ENCODE peak calls at places on chromosome 10, in ten cellular contexts. One of them, this sample, is unnamed.

GRCh38 chr10:96276426-96276825 is 5.1 kb upstream of the BLNK start:
- DNase-seq in gastrocnemius medialis: no peak
- DNase-seq in body of pancreas: no peak
- DNase-seq in prostate gland: no peak
- DNase-seq in spleen: no peak
- DNase-seq in lower leg skin: no peak
- DNase-seq in transverse colon: no peak
- DNase-seq in heart left ventricle: no peak
- DNase-seq in breast epithelium: no peak
- DNase-seq in endothelial cell of umbilical vein: no peak
- DNase-seq in this sample: no peak

GRCh38 chr10:17290226-17290625 is 62.2 kb downstream of the VIM start:
- DNase-seq in endothelial cell of umbilical vein: peak; percentile 7
- DNase-seq in gastrocnemius medialis: no peak
- DNase-seq in spleen: no peak
- DNase-seq in lower leg skin: no peak
- DNase-seq in body of pancreas: peak; percentile 36
- DNase-seq in heart left ventricle: no peak
- DNase-seq in transverse colon: no peak
- DNase-seq in prostate gland: peak; percentile 47
- DNase-seq in breast epithelium: no peak
- DNase-seq in this sample: peak; percentile 41

GRCh38 chr10:72740526-72740925 is 48.6 kb downstream of the MCU start:
- DNase-seq in endothelial cell of umbilical vein: peak; percentile 91
- DNase-seq in heart left ventricle: peak; percentile 29
- DNase-seq in breast epithelium: no peak
- DNase-seq in lower leg skin: no peak
- DNase-seq in prostate gland: no peak
- DNase-seq in gastrocnemius medialis: peak; percentile 65
- DNase-seq in transverse colon: peak; percentile 24
- DNase-seq in body of pancreas: peak; percentile 22
- DNase-seq in spleen: no peak
- DNase-seq in this sample: no peak

GRCh38 chr10:131667561-131667960 is 233.2 kb upstream of the PPP2R2D start:
- DNase-seq in transverse colon: no peak
- DNase-seq in body of pancreas: no peak
- DNase-seq in spleen: peak; percentile 27
- DNase-seq in prostate gland: no peak
- DNase-seq in gastrocnemius medialis: no peak
- DNase-seq in lower leg skin: no peak
- DNase-seq in heart left ventricle: no peak
- DNase-seq in endothelial cell of umbilical vein: no peak
- DNase-seq in breast epithelium: no peak
- DNase-seq in this sample: no peak

GRCh38 chr10:62650411-62650810 is 154.1 kb upstream of the ADO start:
- DNase-seq in transverse colon: no peak
- DNase-seq in endothelial cell of umbilical vein: no peak
- DNase-seq in body of pancreas: no peak
- DNase-seq in breast epithelium: no peak
- DNase-seq in spleen: no peak
- DNase-seq in prostate gland: no peak
- DNase-seq in lower leg skin: no peak
- DNase-seq in gastrocnemius medialis: no peak
- DNase-seq in heart left ventricle: no peak
- DNase-seq in this sample: no peak

GRCh38 chr10:24209946-24210491 is 1.1 kb downstream of the KIAA1217 start:
- DNase-seq in spleen: no peak
- DNase-seq in heart left ventricle: peak; percentile 31
- DNase-seq in gastrocnemius medialis: no peak
- DNase-seq in prostate gland: peak; percentile 19
- DNase-seq in transverse colon: no peak
- DNase-seq in body of pancreas: peak; percentile 25
- DNase-seq in breast epithelium: no peak
- DNase-seq in lower leg skin: peak; percentile 19
- DNase-seq in endothelial cell of umbilical vein: peak; percentile 2
- DNase-seq in this sample: no peak

GRCh38 chr10:19638173-19638872 is 177.9 kb upstream of the PLXDC2 start:
- DNase-seq in transverse colon: no peak
- DNase-seq in endothelial cell of umbilical vein: no peak
- DNase-seq in gastrocnemius medialis: no peak
- DNase-seq in body of pancreas: peak; percentile 65
- DNase-seq in lower leg skin: no peak
- DNase-seq in heart left ventricle: peak; percentile 29
- DNase-seq in breast epithelium: no peak
- DNase-seq in prostate gland: no peak
- DNase-seq in spleen: no peak
- DNase-seq in this sample: no peak

GRCh38 chr10:110207805-110208613 is 604 bp downstream of the MXI1 start:
- DNase-seq in prostate gland: peak; percentile 36
- DNase-seq in transverse colon: peak; percentile 53
- DNase-seq in lower leg skin: peak; percentile 42
- DNase-seq in gastrocnemius medialis: peak; percentile 10
- DNase-seq in heart left ventricle: peak; percentile 41
- DNase-seq in spleen: peak; percentile 88
- DNase-seq in body of pancreas: no peak
- DNase-seq in breast epithelium: no peak
- DNase-seq in endothelial cell of umbilical vein: peak; percentile 44
- DNase-seq in this sample: peak; percentile 85

GRCh38 chr10:115606081-115606480 is 512.9 kb downstream of the ATRNL1 start:
- DNase-seq in endothelial cell of umbilical vein: no peak
- DNase-seq in breast epithelium: no peak
- DNase-seq in prostate gland: no peak
- DNase-seq in body of pancreas: no peak
- DNase-seq in lower leg skin: no peak
- DNase-seq in heart left ventricle: no peak
- DNase-seq in gastrocnemius medialis: no peak
- DNase-seq in spleen: no peak
- DNase-seq in transverse colon: no peak
- DNase-seq in this sample: no peak

DNA sequence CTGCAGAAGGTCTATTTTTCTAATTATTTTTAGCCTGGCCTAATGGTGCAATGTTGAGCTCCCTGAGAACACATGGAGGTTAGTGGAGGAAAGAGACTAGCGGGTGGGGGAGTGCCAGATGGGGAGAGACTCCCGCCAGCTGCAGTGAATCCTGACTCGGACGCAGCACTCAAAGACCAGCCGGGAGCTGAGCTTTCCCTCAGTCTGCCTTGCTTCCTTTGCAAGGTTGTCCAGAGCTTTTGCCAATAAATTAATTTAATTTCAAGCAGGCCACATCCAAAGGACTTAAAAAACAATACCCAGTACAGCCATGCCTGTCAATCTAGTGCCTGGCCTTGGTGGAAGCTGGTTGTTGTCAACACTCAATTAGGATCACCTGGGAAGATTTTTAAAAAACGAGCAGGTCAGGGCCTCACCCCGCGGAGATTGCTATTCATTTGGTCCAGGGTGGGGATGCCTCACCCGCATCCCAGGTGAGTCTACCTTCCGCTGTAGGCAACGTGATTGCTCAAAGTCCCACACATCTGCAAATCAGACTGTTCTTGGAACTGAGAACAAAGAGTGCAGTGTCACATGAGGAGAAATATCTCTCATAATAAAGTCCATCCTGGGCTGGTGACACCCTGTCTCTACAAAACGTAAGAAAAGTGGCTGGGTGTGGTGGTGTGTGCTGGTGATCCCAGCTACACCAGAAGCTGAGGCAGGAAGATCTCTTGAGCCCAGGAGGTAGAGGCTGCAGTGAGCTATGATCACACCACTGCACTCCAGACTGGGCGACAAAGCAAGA is 4.0 kb downstream of the CLRN3 start:
- DNase-seq in heart left ventricle: no peak
- DNase-seq in breast epithelium: no peak
- DNase-seq in spleen: no peak
- DNase-seq in prostate gland: no peak
- DNase-seq in body of pancreas: no peak
- DNase-seq in gastrocnemius medialis: no peak
- DNase-seq in lower leg skin: no peak
- DNase-seq in endothelial cell of umbilical vein: no peak
- DNase-seq in transverse colon: peak; percentile 76
- DNase-seq in this sample: no peak
- TF ChIP-seq POLR2A in heart left ventricle: no peak
- TF ChIP-seq POLR2A in breast epithelium: no peak
- TF ChIP-seq POLR2A in spleen: no peak
- TF ChIP-seq POLR2A in prostate gland: no peak
- TF ChIP-seq POLR2A in body of pancreas: no peak
- TF ChIP-seq POLR2A in gastrocnemius medialis: no peak
- TF ChIP-seq POLR2A in lower leg skin: no peak
- TF ChIP-seq POLR2A in endothelial cell of umbilical vein: no peak
- TF ChIP-seq POLR2A in transverse colon: peak; percentile 94
- TF ChIP-seq POLR2A in this sample: no peak

DNA sequence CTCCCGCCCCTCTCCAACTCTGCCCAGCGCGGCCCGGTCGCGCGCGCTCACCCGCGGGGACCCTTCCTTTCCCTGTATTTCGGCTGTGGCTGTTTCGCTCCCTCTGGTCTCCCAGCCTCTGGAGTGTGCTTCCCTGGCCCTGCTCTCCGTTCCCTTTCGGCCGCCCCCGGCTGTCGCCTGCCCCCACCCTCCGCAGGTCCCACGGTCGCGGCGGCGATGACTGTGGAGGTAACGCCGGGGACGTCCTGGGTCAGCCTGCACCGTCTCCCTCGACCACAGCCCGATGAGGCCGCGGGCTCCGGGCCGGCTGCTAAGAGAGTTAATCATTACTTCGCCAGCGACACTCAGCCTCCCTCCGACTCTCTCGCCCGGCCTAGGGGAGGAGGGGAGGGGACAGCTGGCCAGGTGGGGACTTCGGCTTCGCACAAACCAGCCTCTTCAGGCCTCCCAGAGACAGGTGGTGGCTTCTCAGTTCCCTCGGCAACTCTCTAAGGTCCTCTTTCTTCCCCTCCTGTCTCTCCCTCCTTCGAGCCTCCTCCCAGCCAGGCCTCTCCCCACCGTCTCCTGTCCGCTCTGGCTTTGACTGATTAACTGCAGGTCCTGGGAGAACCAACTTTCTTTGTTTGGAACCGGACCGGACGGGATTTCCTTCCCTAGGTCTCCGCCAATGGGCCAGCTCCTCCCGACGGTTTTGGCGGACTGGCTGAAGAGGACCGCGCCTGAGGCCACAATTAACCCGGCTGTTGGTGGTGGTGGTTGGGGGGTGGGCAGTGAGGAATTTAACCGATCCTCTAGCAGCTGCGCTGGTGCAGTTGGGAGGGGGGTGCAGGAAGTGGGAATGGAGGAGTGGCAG is 5.6 kb upstream of the PAX2 start:
- DNase-seq in body of pancreas: peak; percentile 21
- DNase-seq in lower leg skin: no peak
- DNase-seq in endothelial cell of umbilical vein: no peak
- DNase-seq in heart left ventricle: no peak
- DNase-seq in spleen: peak; percentile 61
- DNase-seq in gastrocnemius medialis: no peak
- DNase-seq in transverse colon: no peak
- DNase-seq in breast epithelium: no peak
- DNase-seq in prostate gland: no peak
- DNase-seq in this sample: no peak
- TF ChIP-seq POLR2A in body of pancreas: no peak
- TF ChIP-seq POLR2A in lower leg skin: no peak
- TF ChIP-seq POLR2A in endothelial cell of umbilical vein: no peak
- TF ChIP-seq POLR2A in heart left ventricle: no peak
- TF ChIP-seq POLR2A in spleen: no peak
- TF ChIP-seq POLR2A in gastrocnemius medialis: no peak
- TF ChIP-seq POLR2A in transverse colon: no peak
- TF ChIP-seq POLR2A in breast epithelium: no peak
- TF ChIP-seq POLR2A in prostate gland: no peak
- TF ChIP-seq POLR2A in this sample: no peak

GRCh38 chr10:89643812-89644690 is 991 bp downstream of the PANK1 start:
- DNase-seq in prostate gland: peak; percentile 72
- DNase-seq in transverse colon: peak; percentile 89
- DNase-seq in gastrocnemius medialis: peak; percentile 89
- DNase-seq in spleen: peak; percentile 83
- DNase-seq in endothelial cell of umbilical vein: peak; percentile 92
- DNase-seq in body of pancreas: peak; percentile 87
- DNase-seq in heart left ventricle: peak; percentile 85
- DNase-seq in lower leg skin: peak; percentile 77
- DNase-seq in breast epithelium: peak; percentile 61
- DNase-seq in this sample: peak; percentile 94
- TF ChIP-seq POLR2A in prostate gland: peak; percentile 83
- TF ChIP-seq POLR2A in transverse colon: peak; percentile 97
- TF ChIP-seq POLR2A in gastrocnemius medialis: peak; percentile 97
- TF ChIP-seq POLR2A in spleen: peak; percentile 88
- TF ChIP-seq POLR2A in endothelial cell of umbilical vein: peak; percentile 75
- TF ChIP-seq POLR2A in body of pancreas: peak; percentile 87
- TF ChIP-seq POLR2A in heart left ventricle: peak; percentile 99
- TF ChIP-seq POLR2A in lower leg skin: no peak
- TF ChIP-seq POLR2A in breast epithelium: no peak
- TF ChIP-seq POLR2A in this sample: peak; percentile 95

GRCh38 chr10:3122486-3123205 is 49.9 kb downstream of the PITRM1 start:
- DNase-seq in heart left ventricle: no peak
- DNase-seq in lower leg skin: no peak
- DNase-seq in gastrocnemius medialis: no peak
- DNase-seq in transverse colon: no peak
- DNase-seq in body of pancreas: no peak
- DNase-seq in breast epithelium: no peak
- DNase-seq in spleen: no peak
- DNase-seq in prostate gland: no peak
- DNase-seq in endothelial cell of umbilical vein: no peak
- DNase-seq in this sample: peak; percentile 12

GRCh38 chr10:3124412-3125175 is 48.0 kb downstream of the PITRM1 start:
- DNase-seq in endothelial cell of umbilical vein: no peak
- DNase-seq in spleen: no peak
- DNase-seq in transverse colon: no peak
- DNase-seq in heart left ventricle: no peak
- DNase-seq in prostate gland: no peak
- DNase-seq in lower leg skin: no peak
- DNase-seq in body of pancreas: no peak
- DNase-seq in gastrocnemius medialis: no peak
- DNase-seq in breast epithelium: no peak
- DNase-seq in this sample: no peak

GRCh38 chr10:3123571-3124411 is 48.8 kb downstream of the PITRM1 start:
- DNase-seq in lower leg skin: no peak
- DNase-seq in transverse colon: no peak
- DNase-seq in prostate gland: no peak
- DNase-seq in breast epithelium: no peak
- DNase-seq in endothelial cell of umbilical vein: no peak
- DNase-seq in body of pancreas: no peak
- DNase-seq in heart left ventricle: no peak
- DNase-seq in gastrocnemius medialis: no peak
- DNase-seq in spleen: no peak
- DNase-seq in this sample: no peak

GRCh38 chr10:3119796-3120459 is 52.6 kb downstream of the PFKP start:
- DNase-seq in prostate gland: no peak
- DNase-seq in endothelial cell of umbilical vein: no peak
- DNase-seq in heart left ventricle: no peak
- DNase-seq in lower leg skin: no peak
- DNase-seq in transverse colon: no peak
- DNase-seq in breast epithelium: no peak
- DNase-seq in gastrocnemius medialis: no peak
- DNase-seq in body of pancreas: no peak
- DNase-seq in spleen: no peak
- DNase-seq in this sample: peak; percentile 43

GRCh38 chr10:3122034-3122433 is 50.5 kb downstream of the PITRM1 start:
- DNase-seq in heart left ventricle: no peak
- DNase-seq in endothelial cell of umbilical vein: no peak
- DNase-seq in lower leg skin: no peak
- DNase-seq in prostate gland: no peak
- DNase-seq in transverse colon: no peak
- DNase-seq in gastrocnemius medialis: no peak
- DNase-seq in body of pancreas: no peak
- DNase-seq in spleen: no peak
- DNase-seq in breast epithelium: no peak
- DNase-seq in this sample: no peak
- TF ChIP-seq POLR2A in heart left ventricle: no peak
- TF ChIP-seq POLR2A in endothelial cell of umbilical vein: no peak
- TF ChIP-seq POLR2A in lower leg skin: no peak
- TF ChIP-seq POLR2A in prostate gland: no peak
- TF ChIP-seq POLR2A in transverse colon: no peak
- TF ChIP-seq POLR2A in gastrocnemius medialis: no peak
- TF ChIP-seq POLR2A in body of pancreas: no peak
- TF ChIP-seq POLR2A in spleen: no peak
- TF ChIP-seq POLR2A in breast epithelium: no peak
- TF ChIP-seq POLR2A in this sample: no peak

This sample was measured in erythroblast.